ENCODE peak calls at places on chromosomes 16 and 17, in four cellular contexts. One of them, this sample, is unnamed.

GRCh38 chr16:11692171-11692570 is 23.9 kb downstream of the SNN start:
- DNase-seq in H9: no peak
- DNase-seq in mesendoderm: no peak
- DNase-seq in neuronal stem cell: no peak
- DNase-seq in this sample: no peak

GRCh38 chr16:82965808-82966207 is 339.0 kb downstream of the CDH13 start:
- DNase-seq in H9: no peak
- DNase-seq in mesendoderm: no peak
- DNase-seq in neuronal stem cell: no peak
- DNase-seq in this sample: no peak

GRCh38 chr17:80110927-80111701 is 9.7 kb downstream of the GAA start:
- DNase-seq in H9: no peak
- DNase-seq in mesendoderm: no peak
- DNase-seq in neuronal stem cell: no peak
- DNase-seq in this sample: no peak

GRCh38 chr17:73550561-73550960 is 93.7 kb downstream of the SDK2 start:
- DNase-seq in H9: no peak
- DNase-seq in mesendoderm: peak; percentile 76
- DNase-seq in neuronal stem cell: no peak
- DNase-seq in this sample: no peak

GRCh38 chr16:52068447-52069074 is 478.4 kb downstream of the TOX3 start:
- DNase-seq in H9: peak; percentile 53
- DNase-seq in mesendoderm: peak; percentile 70
- DNase-seq in neuronal stem cell: peak; percentile 45
- DNase-seq in this sample: peak; percentile 9

GRCh38 chr16:64339052-64339770 is 782.7 kb downstream of the CDH11 start:
- DNase-seq in H9: no peak
- DNase-seq in mesendoderm: peak; percentile 2
- DNase-seq in neuronal stem cell: no peak
- DNase-seq in this sample: no peak

GRCh38 chr16:66856184-66856730 is 12.0 kb downstream of the CA7 start:
- DNase-seq in H9: no peak
- DNase-seq in mesendoderm: no peak
- DNase-seq in neuronal stem cell: no peak
- DNase-seq in this sample: no peak

GRCh38 chr16:31700200-31700529 is 172.5 kb downstream of the AHSP start:
- DNase-seq in H9: peak; percentile 94
- DNase-seq in mesendoderm: no peak
- DNase-seq in neuronal stem cell: no peak
- DNase-seq in this sample: no peak

GRCh38 chr17:42039794-42040763 is 10.3 kb downstream of the C17orf113 start:
- DNase-seq in H9: peak; percentile 29
- DNase-seq in mesendoderm: no peak
- DNase-seq in neuronal stem cell: no peak
- DNase-seq in this sample: no peak

GRCh38 chr17:9217151-9218067 is 196.1 kb downstream of the NTN1 start:
- DNase-seq in H9: no peak
- DNase-seq in mesendoderm: peak; percentile 89
- DNase-seq in neuronal stem cell: no peak
- DNase-seq in this sample: peak; percentile 75

GRCh38 chr17:36534117-36534880 is at the start of gene MYO19:
- DNase-seq in H9: peak; percentile 89
- DNase-seq in mesendoderm: peak; percentile 92
- DNase-seq in neuronal stem cell: peak; percentile 72
- DNase-seq in this sample: peak; percentile 73

GRCh38 chr16:10339777-10340752 is 45.8 kb upstream of the ATF7IP2 start:
- DNase-seq in H9: no peak
- DNase-seq in mesendoderm: no peak
- DNase-seq in neuronal stem cell: no peak
- DNase-seq in this sample: no peak

GRCh38 chr16:52498640-52499039 is 48.3 kb downstream of the TOX3 start:
- DNase-seq in H9: no peak
- DNase-seq in mesendoderm: peak; percentile 6
- DNase-seq in neuronal stem cell: no peak
- DNase-seq in this sample: no peak

GRCh38 chr16:84486126-84486525 is 18.3 kb downstream of the MEAK7 start:
- DNase-seq in H9: no peak
- DNase-seq in mesendoderm: no peak
- DNase-seq in neuronal stem cell: no peak
- DNase-seq in this sample: no peak

GRCh38 chr16:85391175-85391707 is 221.9 kb upstream of the GSE1 start:
- DNase-seq in H9: no peak
- DNase-seq in mesendoderm: no peak
- DNase-seq in neuronal stem cell: no peak
- DNase-seq in this sample: no peak

GRCh38 chr17:14442798-14443553 is 142.1 kb downstream of the HS3ST3B1 start:
- DNase-seq in H9: no peak
- DNase-seq in mesendoderm: no peak
- DNase-seq in neuronal stem cell: no peak
- DNase-seq in this sample: peak; percentile 45

GRCh38 chr16:56588781-56589140 is 567 bp upstream of the MT3 start:
- DNase-seq in H9: no peak
- DNase-seq in mesendoderm: no peak
- DNase-seq in neuronal stem cell: no peak
- DNase-seq in this sample: no peak

GRCh38 chr16:47592232-47592631 is 131.1 kb downstream of the PHKB start:
- DNase-seq in H9: no peak
- DNase-seq in mesendoderm: no peak
- DNase-seq in neuronal stem cell: no peak
- DNase-seq in this sample: no peak

GRCh38 chr17:64534187-64534586 is 27.4 kb downstream of the CEP95 start:
- DNase-seq in H9: no peak
- DNase-seq in mesendoderm: no peak
- DNase-seq in neuronal stem cell: no peak
- DNase-seq in this sample: no peak

GRCh38 chr17:17445296-17445924 is 31.4 kb upstream of the MED9 start:
- DNase-seq in H9: no peak
- DNase-seq in mesendoderm: peak; percentile 35
- DNase-seq in neuronal stem cell: no peak
- DNase-seq in this sample: no peak

GRCh38 chr16:10003486-10003885 is 178.7 kb downstream of the GRIN2A start:
- DNase-seq in H9: no peak
- DNase-seq in mesendoderm: no peak
- DNase-seq in neuronal stem cell: no peak
- DNase-seq in this sample: no peak

GRCh38 chr17:37086329-37086728 is 137.6 kb downstream of the AATF start:
- DNase-seq in H9: no peak
- DNase-seq in mesendoderm: no peak
- DNase-seq in neuronal stem cell: no peak
- DNase-seq in this sample: no peak

GRCh38 chr16:82701302-82702022 is 74.7 kb downstream of the CDH13 start:
- DNase-seq in H9: no peak
- DNase-seq in mesendoderm: no peak
- DNase-seq in neuronal stem cell: no peak
- DNase-seq in this sample: peak; percentile 32

GRCh38 chr17:57296231-57296630 is 39.9 kb downstream of the MSI2 start:
- DNase-seq in H9: no peak
- DNase-seq in mesendoderm: peak; percentile 93
- DNase-seq in neuronal stem cell: no peak
- DNase-seq in this sample: peak; percentile 45
- H3K23ac ChIP-seq in H9: no peak overlapping the region
- H3K23ac ChIP-seq in mesendoderm: no peak overlapping the region
- H3K23ac ChIP-seq in neuronal stem cell: no peak overlapping the region
- H3K23ac ChIP-seq in this sample: no peak overlapping the region

GRCh38 chr17:82536220-82537201 is 17.0 kb downstream of the FOXK2 start:
- DNase-seq in H9: no peak
- DNase-seq in mesendoderm: no peak
- DNase-seq in neuronal stem cell: no peak
- DNase-seq in this sample: peak; percentile 88
- H4K8ac ChIP-seq in H9: no peak overlapping the region
- H4K8ac ChIP-seq in mesendoderm: no peak overlapping the region
- H4K8ac ChIP-seq in neuronal stem cell: no peak overlapping the region
- H4K8ac ChIP-seq in this sample: peak overlapping the region; percentile 19

GRCh38 chr17:19345486-19346350 is 16.8 kb downstream of the B9D1 start:
- DNase-seq in H9: peak; percentile 27
- DNase-seq in mesendoderm: no peak
- DNase-seq in neuronal stem cell: no peak
- DNase-seq in this sample: no peak

GRCh38 chr17:19346351-19347255 is 15.9 kb downstream of the B9D1 start:
- DNase-seq in H9: peak; percentile 30
- DNase-seq in mesendoderm: no peak
- DNase-seq in neuronal stem cell: no peak
- DNase-seq in this sample: peak; percentile 90

GRCh38 chr17:19348081-19348650 is 14.4 kb downstream of the B9D1 start:
- DNase-seq in H9: no peak
- DNase-seq in mesendoderm: no peak
- DNase-seq in neuronal stem cell: no peak
- DNase-seq in this sample: no peak

GRCh38 chr17:19348806-19349205 is 13.7 kb downstream of the B9D1 start:
- DNase-seq in H9: peak; percentile 21
- DNase-seq in mesendoderm: no peak
- DNase-seq in neuronal stem cell: no peak
- DNase-seq in this sample: no peak

DNA sequence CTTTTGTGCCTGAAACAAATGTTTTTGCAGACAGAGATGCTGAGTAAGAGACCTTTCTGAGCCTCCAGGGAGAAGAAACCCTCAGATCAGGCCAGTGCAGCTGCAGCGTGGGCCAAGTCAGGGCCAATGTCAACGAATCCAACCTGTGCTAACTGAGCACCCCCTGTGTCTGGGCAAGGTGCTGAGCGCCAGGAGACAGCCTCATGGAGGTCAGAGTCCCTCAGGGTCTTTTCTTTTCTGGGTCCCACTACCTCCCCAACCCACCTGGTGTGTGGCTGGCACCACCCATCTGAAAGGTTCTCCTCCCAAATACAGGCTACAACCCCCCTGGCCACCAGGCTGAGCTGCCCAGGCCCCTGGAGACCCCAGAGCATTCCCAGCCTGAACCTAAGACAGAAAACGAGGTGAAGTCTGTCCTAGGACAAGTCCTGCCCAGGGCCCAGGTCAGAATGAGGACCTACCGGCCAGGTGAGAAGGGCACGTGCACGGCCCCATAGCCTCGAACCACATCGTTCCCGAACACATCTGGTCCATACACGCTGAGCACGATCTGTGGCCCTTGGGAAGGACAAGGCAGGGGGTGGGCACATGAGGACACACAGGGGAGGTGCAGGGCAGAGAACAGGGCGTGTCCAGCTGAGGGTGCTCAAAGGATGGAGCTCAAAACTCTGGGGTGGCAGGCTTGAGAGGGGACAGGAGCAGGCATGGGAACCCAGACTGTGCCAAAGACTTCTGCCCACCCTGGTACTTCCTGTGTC is 15.0 kb downstream of the B9D1 start:
- DNase-seq in H9: peak; percentile 28
- DNase-seq in mesendoderm: no peak
- DNase-seq in neuronal stem cell: no peak
- DNase-seq in this sample: no peak
- H3K23ac ChIP-seq in H9: no peak overlapping the region
- H3K23ac ChIP-seq in mesendoderm: no peak overlapping the region
- H3K23ac ChIP-seq in neuronal stem cell: no peak overlapping the region
- H3K23ac ChIP-seq in this sample: no peak overlapping the region

DNA sequence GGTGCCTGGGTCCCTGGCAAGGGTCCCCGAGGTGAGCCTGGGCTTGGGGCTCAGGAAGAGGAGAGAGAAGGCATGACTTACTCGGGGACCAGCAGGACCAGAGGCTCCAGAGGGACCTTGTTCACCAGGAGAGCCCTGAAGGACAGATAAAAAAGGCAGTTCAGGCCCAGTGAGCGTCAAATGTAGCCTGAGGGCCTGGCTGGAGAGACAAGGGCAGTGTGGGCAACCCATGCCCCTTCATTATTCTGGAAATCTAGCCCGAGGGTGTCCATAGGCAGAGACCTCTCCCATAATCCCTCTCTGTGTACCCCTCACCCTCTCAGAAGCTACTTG is 14.1 kb downstream of the COL1A1 start:
- DNase-seq in H9: no peak
- DNase-seq in mesendoderm: no peak
- DNase-seq in neuronal stem cell: no peak
- DNase-seq in this sample: no peak
- H4K8ac ChIP-seq in H9: no peak overlapping the region
- H4K8ac ChIP-seq in mesendoderm: no peak overlapping the region
- H4K8ac ChIP-seq in neuronal stem cell: no peak overlapping the region
- H4K8ac ChIP-seq in this sample: no peak overlapping the region

GRCh38 chr17:78398390-78398789 is 19.9 kb downstream of the PGS1 start:
- DNase-seq in H9: no peak
- DNase-seq in mesendoderm: no peak
- DNase-seq in neuronal stem cell: no peak
- DNase-seq in this sample: no peak

GRCh38 chr17:78397681-78398101 is 19.2 kb downstream of the PGS1 start:
- DNase-seq in H9: no peak
- DNase-seq in mesendoderm: no peak
- DNase-seq in neuronal stem cell: no peak
- DNase-seq in this sample: peak; percentile 74

GRCh38 chr17:78399028-78399692 is 20.7 kb downstream of the PGS1 start:
- DNase-seq in H9: no peak
- DNase-seq in mesendoderm: no peak
- DNase-seq in neuronal stem cell: no peak
- DNase-seq in this sample: no peak

GRCh38 chr17:78395186-78395585 is 16.7 kb downstream of the PGS1 start:
- DNase-seq in H9: no peak
- DNase-seq in mesendoderm: no peak
- DNase-seq in neuronal stem cell: no peak
- DNase-seq in this sample: no peak

GRCh38 chr17:78396436-78397335 is 18.2 kb downstream of the PGS1 start:
- DNase-seq in H9: no peak
- DNase-seq in mesendoderm: no peak
- DNase-seq in neuronal stem cell: no peak
- DNase-seq in this sample: no peak
- H3K23ac ChIP-seq in H9: no peak overlapping the region
- H3K23ac ChIP-seq in mesendoderm: no peak overlapping the region
- H3K23ac ChIP-seq in neuronal stem cell: peak overlapping the region; percentile 75
- H3K23ac ChIP-seq in this sample: no peak overlapping the region

This sample was measured in mesenchymal stem cell.